ENCODE peak calls at places on chromosomes 1 and 21, in seven cellular contexts. I, S, P, Y, K, D and B are unnamed samples.

GRCh38 chr1:184118051-184118450 is 66.5 kb downstream of the TSEN15 start:
- DNase-seq in I (peak), S (no peak), P (no peak), Y (no peak), K (no peak), D (peak), B (no peak)

GRCh38 chr21:30072496-30072895 is 94.1 kb downstream of the CLDN17 start:
- DNase-seq in I (no peak), S (no peak), P (no peak), Y (no peak), K (no peak), D (peak), B (peak)

GRCh38 chr1:22919341-22920025 is 53.2 kb downstream of the LACTBL1 start:
- DNase-seq in I (peak), S (no peak), P (no peak), Y (no peak), K (no peak), D (peak), B (no peak)

GRCh38 chr1:51736702-51737101 is 119.8 kb downstream of the OSBPL9 start:
- DNase-seq in I (peak), S (no peak), P (no peak), Y (no peak), K (no peak), D (no peak), B (no peak)

GRCh38 chr1:221217029-221217428 is 337.8 kb downstream of the HLX start:
- DNase-seq in I (peak), S (no peak), P (no peak), Y (no peak), K (no peak), D (peak), B (no peak)

GRCh38 chr21:33023574-33024277 is 2.0 kb upstream of the OLIG2 start:
- DNase-seq in I (no peak), S (no peak), P (no peak), Y (no peak), K (no peak), D (no peak), B (no peak)

GRCh38 chr1:32100359-32100758 is 7.5 kb upstream of the KPNA6 start:
- DNase-seq in I (no peak), S (no peak), P (no peak), Y (no peak), K (no peak), D (no peak), B (no peak)

GRCh38 chr1:205976708-205977107 is 26.5 kb downstream of the RAB7B start:
- DNase-seq in I (peak), S (no peak), P (no peak), Y (no peak), K (peak), D (peak), B (no peak)

GRCh38 chr21:44923481-44924084 is 2.9 kb upstream of the ITGB2 start:
- DNase-seq in I (no peak), S (no peak), P (no peak), Y (no peak), K (no peak), D (no peak), B (no peak)

GRCh38 chr1:26322042-26322331 is 4.2 kb downstream of the CD52 start:
- DNase-seq in I (no peak), S (no peak), P (no peak), Y (no peak), K (no peak), D (no peak), B (no peak)

GRCh38 chr1:181208076-181208475 is 119.6 kb downstream of the IER5 start:
- DNase-seq in I (no peak), S (no peak), P (no peak), Y (no peak), K (peak), D (no peak), B (no peak)

GRCh38 chr21:41403966-41404365 is 22.1 kb upstream of the MX1 start:
- DNase-seq in I (no peak), S (no peak), P (no peak), Y (no peak), K (peak), D (no peak), B (no peak)

GRCh38 chr21:45405271-45405818 is 380 bp downstream of the COL18A1 start:
- DNase-seq in I (peak), S (no peak), P (no peak), Y (no peak), K (no peak), D (peak), B (no peak)

GRCh38 chr1:26127235-26128163 is 15.9 kb downstream of the PDIK1L start:
- DNase-seq in I (no peak), S (no peak), P (no peak), Y (no peak), K (no peak), D (no peak), B (no peak)

GRCh38 chr21:35395728-35396127 is 346.6 kb upstream of the RUNX1 start:
- DNase-seq in I (peak), S (no peak), P (no peak), Y (no peak), K (no peak), D (no peak), B (no peak)

GRCh38 chr1:117612517-117613248 is 6.8 kb downstream of the TENT5C start:
- DNase-seq in I (peak), S (no peak), P (no peak), Y (no peak), K (no peak), D (peak), B (no peak)

GRCh38 chr1:214864896-214865688 is 217.4 kb upstream of the KCNK2 start:
- DNase-seq in I (peak), S (no peak), P (no peak), Y (no peak), K (no peak), D (peak), B (no peak)